ENCODE peak calls at places on chromosome 7, in four cellular contexts. One of them, this sample, is unnamed.

GRCh38 chr7:20287317-20287716 is 43.4 kb upstream of the ITGB8 start:
- DNase-seq in Peyer's patch: no peak
- DNase-seq in GM23338: no peak
- DNase-seq in mesendoderm: peak
- DNase-seq in this sample: no peak

GRCh38 chr7:66182920-66183319 is 22.2 kb upstream of the TPST1 start:
- DNase-seq in GM23338: no peak
- DNase-seq in mesendoderm: no peak
- DNase-seq in Peyer's patch: no peak
- DNase-seq in this sample: no peak

GRCh38 chr7:32158751-32159360 is 88.6 kb upstream of the PDE1C start:
- DNase-seq in GM23338: no peak
- DNase-seq in mesendoderm: no peak
- DNase-seq in Peyer's patch: no peak
- DNase-seq in this sample: no peak

GRCh38 chr7:12873596-12873995 is 186.2 kb downstream of the ARL4A start:
- DNase-seq in Peyer's patch: no peak
- DNase-seq in mesendoderm: no peak
- DNase-seq in GM23338: no peak
- DNase-seq in this sample: no peak

GRCh38 chr7:39083781-39084180 is 106.1 kb downstream of the POU6F2 start:
- DNase-seq in mesendoderm: no peak
- DNase-seq in GM23338: no peak
- DNase-seq in Peyer's patch: no peak
- DNase-seq in this sample: no peak

GRCh38 chr7:157859915-157860314 is 523.1 kb downstream of the DNAJB6 start:
- DNase-seq in Peyer's patch: no peak
- DNase-seq in mesendoderm: no peak
- DNase-seq in GM23338: no peak
- DNase-seq in this sample: no peak

GRCh38 chr7:142094861-142095260 is 16.7 kb upstream of the MGAM2 start:
- DNase-seq in Peyer's patch: no peak
- DNase-seq in GM23338: no peak
- DNase-seq in mesendoderm: no peak
- DNase-seq in this sample: no peak

GRCh38 chr7:38839846-38840245 is 69.1 kb downstream of the VPS41 start:
- DNase-seq in Peyer's patch: no peak
- DNase-seq in mesendoderm: no peak
- DNase-seq in GM23338: no peak
- DNase-seq in this sample: no peak

GRCh38 chr7:150668472-150668911 is 17.0 kb upstream of the GIMAP2 start:
- DNase-seq in GM23338: no peak
- DNase-seq in mesendoderm: no peak
- DNase-seq in Peyer's patch: peak
- DNase-seq in this sample: no peak

GRCh38 chr7:43649755-43650274 is 66.9 kb downstream of the STK17A start:
- DNase-seq in Peyer's patch: peak
- DNase-seq in GM23338: no peak
- DNase-seq in mesendoderm: peak
- DNase-seq in this sample: no peak

GRCh38 chr7:36777062-36777461 is 52.8 kb upstream of the AOAH start:
- DNase-seq in Peyer's patch: peak
- DNase-seq in GM23338: no peak
- DNase-seq in mesendoderm: no peak
- DNase-seq in this sample: no peak

GRCh38 chr7:139981533-139981932 is 81.2 kb downstream of the PARP12 start:
- DNase-seq in mesendoderm: no peak
- DNase-seq in GM23338: peak
- DNase-seq in Peyer's patch: no peak
- DNase-seq in this sample: no peak

GRCh38 chr7:11753441-11753840 is 78.6 kb downstream of the THSD7A start:
- DNase-seq in Peyer's patch: no peak
- DNase-seq in GM23338: no peak
- DNase-seq in mesendoderm: peak
- DNase-seq in this sample: no peak

GRCh38 chr7:148110097-148110868 is 480.3 kb upstream of the C7orf33 start:
- DNase-seq in Peyer's patch: no peak
- DNase-seq in mesendoderm: peak
- DNase-seq in GM23338: no peak
- DNase-seq in this sample: peak

GRCh38 chr7:81299711-81300110 is 380.9 kb upstream of the SEMA3C start:
- DNase-seq in Peyer's patch: no peak
- DNase-seq in mesendoderm: no peak
- DNase-seq in GM23338: peak
- DNase-seq in this sample: no peak

GRCh38 chr7:94882891-94883290 is 24.5 kb upstream of the PPP1R9A start:
- DNase-seq in Peyer's patch: no peak
- DNase-seq in mesendoderm: no peak
- DNase-seq in GM23338: no peak
- DNase-seq in this sample: no peak

GRCh38 chr7:134679006-134679405 is 32.4 kb downstream of the BPGM start:
- DNase-seq in GM23338: no peak
- DNase-seq in mesendoderm: peak
- DNase-seq in Peyer's patch: no peak
- DNase-seq in this sample: no peak

GRCh38 chr7:36506820-36507219 is 117.2 kb downstream of the ANLN start:
- DNase-seq in mesendoderm: no peak
- DNase-seq in Peyer's patch: no peak
- DNase-seq in GM23338: no peak
- DNase-seq in this sample: no peak

GRCh38 chr7:29424295-29424983 is 139.2 kb upstream of the PRR15 start:
- DNase-seq in Peyer's patch: no peak
- DNase-seq in GM23338: no peak
- DNase-seq in mesendoderm: no peak
- DNase-seq in this sample: no peak
- H3K27ac ChIP-seq in Peyer's patch: no peak
- H3K27ac ChIP-seq in GM23338: no peak
- H3K27ac ChIP-seq in mesendoderm: no peak
- H3K27ac ChIP-seq in this sample: no peak

GRCh38 chr7:35004531-35005096 is 32.7 kb downstream of the DPY19L1 start:
- DNase-seq in mesendoderm: no peak
- DNase-seq in Peyer's patch: no peak
- DNase-seq in GM23338: no peak
- DNase-seq in this sample: peak

GRCh38 chr7:35007768-35008167 is 29.5 kb downstream of the DPY19L1 start:
- DNase-seq in mesendoderm: no peak
- DNase-seq in GM23338: no peak
- DNase-seq in Peyer's patch: no peak
- DNase-seq in this sample: no peak

GRCh38 chr7:35003679-35004278 is 33.5 kb downstream of the DPY19L1 start:
- DNase-seq in Peyer's patch: peak
- DNase-seq in mesendoderm: peak
- DNase-seq in GM23338: no peak
- DNase-seq in this sample: peak
- H3K27ac ChIP-seq in Peyer's patch: no peak
- H3K27ac ChIP-seq in mesendoderm: peak
- H3K27ac ChIP-seq in GM23338: no peak
- H3K27ac ChIP-seq in this sample: peak

GRCh38 chr7:28107960-28108359 is 72.6 kb downstream of the JAZF1 start:
- DNase-seq in Peyer's patch: no peak
- DNase-seq in mesendoderm: no peak
- DNase-seq in GM23338: no peak
- DNase-seq in this sample: no peak
- H3K27ac ChIP-seq in Peyer's patch: no peak
- H3K27ac ChIP-seq in mesendoderm: no peak
- H3K27ac ChIP-seq in GM23338: no peak
- H3K27ac ChIP-seq in this sample: no peak

DNA sequence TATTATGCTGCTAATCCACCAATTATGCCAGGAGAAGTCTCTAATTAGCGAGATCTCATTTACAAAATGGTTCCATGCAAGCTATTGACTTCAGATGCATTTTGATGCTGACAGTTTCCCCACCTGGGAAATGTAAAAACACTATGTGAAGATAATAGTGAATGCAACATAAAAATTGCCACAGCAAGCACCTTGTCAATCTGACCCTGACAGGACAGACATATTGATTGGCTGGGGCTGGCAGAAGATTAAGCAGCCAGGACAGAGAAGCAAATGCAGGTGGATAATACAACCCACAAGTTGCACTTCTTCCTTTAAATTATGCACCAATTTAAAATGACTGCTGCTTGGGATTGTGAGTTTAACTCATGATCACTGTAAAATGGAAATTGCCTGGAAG is 642.8 kb upstream of the POT1 start:
- DNase-seq in GM23338: no peak
- DNase-seq in mesendoderm: no peak
- DNase-seq in Peyer's patch: no peak
- DNase-seq in this sample: no peak
- H3K27ac ChIP-seq in GM23338: no peak
- H3K27ac ChIP-seq in mesendoderm: no peak
- H3K27ac ChIP-seq in Peyer's patch: no peak
- H3K27ac ChIP-seq in this sample: no peak

GRCh38 chr7:116505278-116505677 is 5.7 kb downstream of the CAV2 start:
- DNase-seq in GM23338: no peak
- DNase-seq in mesendoderm: no peak
- DNase-seq in Peyer's patch: no peak
- DNase-seq in this sample: no peak

GRCh38 chr7:116502201-116503096 is 2.9 kb downstream of the CAV2 start:
- DNase-seq in mesendoderm: no peak
- DNase-seq in GM23338: no peak
- DNase-seq in Peyer's patch: no peak
- DNase-seq in this sample: no peak

GRCh38 chr7:116501425-116502167 is 2.1 kb downstream of the CAV2 start:
- DNase-seq in mesendoderm: no peak
- DNase-seq in Peyer's patch: no peak
- DNase-seq in GM23338: no peak
- DNase-seq in this sample: peak

GRCh38 chr7:116505823-116506222 is 6.3 kb downstream of the CAV2 start:
- DNase-seq in GM23338: no peak
- DNase-seq in mesendoderm: no peak
- DNase-seq in Peyer's patch: no peak
- DNase-seq in this sample: peak

GRCh38 chr7:116503835-116504234 is 4.3 kb downstream of the CAV2 start:
- DNase-seq in GM23338: no peak
- DNase-seq in Peyer's patch: no peak
- DNase-seq in mesendoderm: no peak
- DNase-seq in this sample: no peak
- H3K27ac ChIP-seq in GM23338: no peak
- H3K27ac ChIP-seq in Peyer's patch: no peak
- H3K27ac ChIP-seq in mesendoderm: no peak
- H3K27ac ChIP-seq in this sample: peak

GRCh38 chr7:47568569-47568968 is 13.3 kb downstream of the TNS3 start:
- DNase-seq in Peyer's patch: no peak
- DNase-seq in GM23338: no peak
- DNase-seq in mesendoderm: no peak
- DNase-seq in this sample: no peak
- H3K27ac ChIP-seq in Peyer's patch: peak
- H3K27ac ChIP-seq in GM23338: no peak
- H3K27ac ChIP-seq in mesendoderm: no peak
- H3K27ac ChIP-seq in this sample: no peak

GRCh38 chr7:75987805-75988630 is 6.4 kb downstream of the TMEM120A start:
- DNase-seq in Peyer's patch: no peak
- DNase-seq in GM23338: no peak
- DNase-seq in mesendoderm: no peak
- DNase-seq in this sample: no peak

GRCh38 chr7:75991531-75992082 is 2.8 kb downstream of the TMEM120A start:
- DNase-seq in Peyer's patch: no peak
- DNase-seq in GM23338: no peak
- DNase-seq in mesendoderm: no peak
- DNase-seq in this sample: no peak

GRCh38 chr7:75989726-75990388 is 4.5 kb downstream of the TMEM120A start:
- DNase-seq in Peyer's patch: no peak
- DNase-seq in GM23338: no peak
- DNase-seq in mesendoderm: no peak
- DNase-seq in this sample: no peak

GRCh38 chr7:75987026-75987804 is 7.2 kb downstream of the TMEM120A start:
- DNase-seq in mesendoderm: no peak
- DNase-seq in Peyer's patch: no peak
- DNase-seq in GM23338: no peak
- DNase-seq in this sample: no peak

GRCh38 chr7:75989084-75989725 is 5.2 kb downstream of the TMEM120A start:
- DNase-seq in Peyer's patch: no peak
- DNase-seq in mesendoderm: peak
- DNase-seq in GM23338: peak
- DNase-seq in this sample: no peak
- H3K27ac ChIP-seq in Peyer's patch: no peak
- H3K27ac ChIP-seq in mesendoderm: no peak
- H3K27ac ChIP-seq in GM23338: no peak
- H3K27ac ChIP-seq in this sample: no peak

This sample was measured in A673.